ENCODE peak calls at places on chromosomes 1 and 21, in ten cellular contexts. R is Peyer's patch, P is OCI-LY7, J is psoas muscle, X is stomach, O is hepatocyte, C is ovary, V is body of pancreas, B is kidney, I is esophagus squamous epithelium. H is an unnamed sample. For H3K4me1, the result is how much of the 10 kb centered on the place peaks cover.

GRCh38 chr1:31800677-31800967 is 15.2 kb downstream of the SPOCD1 start:
- DNase-seq in R (no peak), P (no peak), J (no peak), X (no peak), O (no peak), C (no peak), V (no peak), B (no peak), I (no peak), H (no peak)

GRCh38 chr1:161176468-161177111 is 717 bp downstream of the B4GALT3 start:
- DNase-seq in R (no peak), P (peak), J (no peak), X (no peak), O (no peak), C (no peak), V (no peak), B (peak), I (no peak), H (no peak)

GRCh38 chr1:233603366-233603927 is 10.5 kb upstream of the KCNK1 start:
- DNase-seq in R (no peak), P (no peak), J (no peak), X (no peak), O (no peak), C (no peak), V (no peak), B (no peak), I (no peak), H (no peak)

GRCh38 chr1:60989745-60990718 is 92.3 kb upstream of the NFIA start:
- DNase-seq in R (no peak), P (no peak), J (peak), X (no peak), O (peak), C (peak), V (peak), B (peak), I (no peak), H (no peak)

GRCh38 chr1:76250317-76250716 is 175.8 kb downstream of the ST6GALNAC3 start:
- DNase-seq in R (no peak), P (no peak), J (no peak), X (no peak), O (no peak), C (no peak), V (no peak), B (no peak), I (no peak), H (no peak)

GRCh38 chr1:229148041-229148671 is 122.8 kb upstream of the RAB4A start:
- DNase-seq in R (peak), P (no peak), J (no peak), X (peak), O (peak), C (peak), V (peak), B (no peak), I (no peak), H (no peak)

GRCh38 chr1:37480581-37481288 is 6.4 kb downstream of the ZC3H12A start:
- DNase-seq in R (no peak), P (no peak), J (no peak), X (no peak), O (no peak), C (no peak), V (no peak), B (no peak), I (no peak), H (no peak)

GRCh38 chr1:117788014-117788413 is 141.4 kb downstream of the GDAP2 start:
- DNase-seq in R (no peak), P (no peak), J (no peak), X (no peak), O (no peak), C (no peak), V (no peak), B (no peak), I (no peak), H (no peak)

GRCh38 chr21:43361493-43362296 is 65.2 kb downstream of the SIK1 start:
- DNase-seq in R (peak), P (peak), J (peak), X (no peak), O (peak), C (no peak), V (no peak), B (peak), I (no peak), H (no peak)

GRCh38 chr1:47407481-47407880 is 8.6 kb upstream of the FOXE3 start:
- DNase-seq in R (no peak), P (no peak), J (no peak), X (no peak), O (no peak), C (no peak), V (no peak), B (no peak), I (no peak), H (no peak)

GRCh38 chr1:208029381-208030319 is 118.7 kb upstream of the CD34 start:
- DNase-seq in R (no peak), P (no peak), J (no peak), X (no peak), O (no peak), C (peak), V (no peak), B (peak), I (no peak), H (no peak)

GRCh38 chr1:230863449-230863848 is 4.9 kb downstream of the C1orf198 start:
- DNase-seq in R (no peak), P (peak), J (peak), X (peak), O (peak), C (no peak), V (peak), B (peak), I (no peak), H (peak)

GRCh38 chr1:112715264-112716053 is at the start of gene PPM1J:
- DNase-seq in R (peak), P (peak), J (peak), X (peak), O (peak), C (peak), V (peak), B (peak), I (peak), H (peak)

GRCh38 chr1:75908717-75909152 is 23.5 kb downstream of the ASB17 start:
- DNase-seq in R (no peak), P (peak), J (no peak), X (no peak), O (peak), C (no peak), V (no peak), B (no peak), I (no peak), H (no peak)

GRCh38 chr1:41547781-41548560 is 63.5 kb upstream of the EDN2 start:
- DNase-seq in R (peak), P (no peak), J (no peak), X (no peak), O (no peak), C (no peak), V (no peak), B (no peak), I (no peak), H (no peak)

GRCh38 chr1:2801535-2802291 is at the start of gene TTC34:
- DNase-seq in R (peak), P (peak), J (peak), X (peak), O (no peak), C (no peak), V (peak), B (peak), I (no peak), H (peak)

GRCh38 chr1:3369437-3370076 is 84.9 kb upstream of the ARHGEF16 start:
- DNase-seq in R (no peak), P (no peak), J (peak), X (peak), O (peak), C (peak), V (no peak), B (no peak), I (no peak), H (no peak)

GRCh38 chr1:178134061-178134460 is 40.2 kb downstream of the RASAL2 start:
- DNase-seq in R (no peak), P (no peak), J (no peak), X (no peak), O (no peak), C (no peak), V (no peak), B (no peak), I (no peak), H (no peak)

GRCh38 chr1:63643926-63644325 is 50.7 kb downstream of the PGM1 start:
- DNase-seq in R (no peak), P (no peak), J (peak), X (peak), O (no peak), C (no peak), V (peak), B (no peak), I (no peak), H (no peak)

GRCh38 chr1:197151185-197151584 is 4.7 kb upstream of the ASPM start:
- DNase-seq in R (no peak), P (no peak), J (no peak), X (no peak), O (no peak), C (no peak), V (no peak), B (no peak), I (no peak), H (no peak)

GRCh38 chr1:151472852-151473731 is 13.8 kb upstream of the POGZ start:
- DNase-seq in R (peak), P (no peak), J (peak), X (peak), O (peak), C (peak), V (peak), B (peak), I (no peak), H (peak)

GRCh38 chr1:28328228-28328648 is 602 bp upstream of the MED18 start:
- DNase-seq in R (no peak), P (no peak), J (no peak), X (no peak), O (no peak), C (peak), V (peak), B (no peak), I (no peak), H (no peak)

GRCh38 chr1:109782927-109783326 is 19.2 kb upstream of the EPS8L3 start:
- DNase-seq in R (peak), P (no peak), J (no peak), X (no peak), O (no peak), C (no peak), V (no peak), B (peak), I (no peak), H (peak)

GRCh38 chr1:40926441-40926840 is 53.1 kb upstream of the CTPS1 start:
- DNase-seq in R (no peak), P (no peak), J (no peak), X (no peak), O (no peak), C (no peak), V (no peak), B (no peak), I (no peak), H (no peak)

GRCh38 chr1:204199579-204199978 is 3.3 kb upstream of the KISS1 start:
- DNase-seq in R (no peak), P (no peak), J (no peak), X (no peak), O (no peak), C (no peak), V (no peak), B (no peak), I (no peak), H (no peak)

GRCh38 chr21:39326607-39327307 is 13.3 kb upstream of the BRWD1 start:
- DNase-seq in R (no peak), P (no peak), J (no peak), X (no peak), O (no peak), C (no peak), V (no peak), B (no peak), I (no peak), H (no peak)

GRCh38 chr1:85463666-85464496 is 1.1 kb downstream of the DDAH1 start:
- DNase-seq in R (no peak), P (no peak), J (no peak), X (no peak), O (no peak), C (peak), V (no peak), B (peak), I (no peak), H (no peak)

GRCh38 chr21:45330075-45330781 is 42.5 kb upstream of the POFUT2 start:
- DNase-seq in R (peak), P (no peak), J (peak), X (no peak), O (peak), C (peak), V (peak), B (peak), I (no peak), H (peak)

GRCh38 chr1:73781257-73781656 is 416.7 kb downstream of the LRRIQ3 start:
- DNase-seq in R (no peak), P (no peak), J (no peak), X (no peak), O (peak), C (no peak), V (no peak), B (no peak), I (no peak), H (no peak)

GRCh38 chr1:6358757-6359567 is 34.6 kb downstream of the ACOT7 start:
- DNase-seq in R (peak), P (peak), J (no peak), X (no peak), O (peak), C (peak), V (peak), B (peak), I (no peak), H (peak)

GRCh38 chr1:6360517-6360916 is 33.0 kb downstream of the ACOT7 start:
- DNase-seq in R (peak), P (no peak), J (no peak), X (no peak), O (peak), C (no peak), V (no peak), B (no peak), I (no peak), H (no peak)

GRCh38 chr1:6361124-6361775 is 32.3 kb downstream of the ACOT7 start:
- DNase-seq in R (no peak), P (no peak), J (no peak), X (no peak), O (no peak), C (no peak), V (no peak), B (no peak), I (no peak), H (no peak)

GRCh38 chr1:6358144-6358624 is 35.4 kb downstream of the ACOT7 start:
- DNase-seq in R (no peak), P (no peak), J (no peak), X (no peak), O (peak), C (no peak), V (no peak), B (no peak), I (no peak), H (no peak)

GRCh38 chr1:6359568-6360496 is 33.7 kb downstream of the ACOT7 start:
- DNase-seq in R (peak), P (peak), J (peak), X (peak), O (peak), C (peak), V (peak), B (peak), I (no peak), H (peak)
- TF ChIP-seq CTCF in R (no peak), P (no peak), J (no peak), X (no peak), O (peak), C (no peak), V (no peak), B (no peak), I (no peak), H (no peak)

DNA sequence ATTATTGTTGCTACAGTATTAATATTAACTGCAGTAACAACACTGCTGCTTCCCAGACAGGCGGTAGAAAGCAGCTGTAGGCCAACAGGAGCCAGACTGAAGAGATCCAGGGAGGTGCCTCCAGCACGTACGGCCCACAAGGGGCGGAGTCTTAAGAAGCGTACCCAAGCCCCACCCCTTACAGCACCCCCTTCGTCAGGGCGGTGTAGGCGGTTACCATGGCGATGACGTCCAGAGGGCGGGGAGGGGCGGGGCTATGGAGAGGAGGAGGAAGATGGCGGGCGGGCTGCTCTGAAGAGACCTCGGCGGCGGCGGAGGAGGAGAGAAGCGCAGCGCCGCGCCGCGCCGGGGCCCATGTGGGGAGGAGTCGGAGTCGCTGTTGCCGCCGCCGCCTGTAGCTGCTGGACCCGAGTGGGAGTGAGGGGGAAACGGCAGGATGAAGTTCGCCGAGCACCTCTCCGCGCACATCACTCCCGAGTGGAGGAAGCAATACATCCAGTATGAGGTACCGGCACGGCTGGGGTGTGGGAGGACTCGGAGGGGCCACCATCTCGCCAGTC is at the start of gene XPR1:
- DNase-seq in R (peak), P (peak), J (peak), X (peak), O (peak), C (peak), V (peak), B (peak), I (peak), H (peak)
- H3K27ac ChIP-seq in R (peak), P (peak), J (peak), X (peak), O (peak), C (peak), V (peak), B (peak), I (peak), H (peak)

GRCh38 chr1:92968138-92969032 is 7.1 kb upstream of the DIPK1A start:
- DNase-seq in R (no peak), P (peak), J (no peak), X (no peak), O (no peak), C (no peak), V (no peak), B (no peak), I (no peak), H (no peak)

GRCh38 chr1:92960395-92961130 is 699 bp downstream of the DIPK1A start:
- DNase-seq in R (peak), P (peak), J (peak), X (peak), O (peak), C (peak), V (peak), B (peak), I (no peak), H (peak)

GRCh38 chr1:92961131-92961895 is at the start of gene DIPK1A:
- DNase-seq in R (peak), P (peak), J (peak), X (peak), O (peak), C (peak), V (peak), B (peak), I (peak), H (peak)

GRCh38 chr1:92961896-92962752 is 862 bp upstream of the DIPK1A start:
- DNase-seq in R (peak), P (peak), J (no peak), X (peak), O (peak), C (peak), V (peak), B (peak), I (no peak), H (no peak)

DNA sequence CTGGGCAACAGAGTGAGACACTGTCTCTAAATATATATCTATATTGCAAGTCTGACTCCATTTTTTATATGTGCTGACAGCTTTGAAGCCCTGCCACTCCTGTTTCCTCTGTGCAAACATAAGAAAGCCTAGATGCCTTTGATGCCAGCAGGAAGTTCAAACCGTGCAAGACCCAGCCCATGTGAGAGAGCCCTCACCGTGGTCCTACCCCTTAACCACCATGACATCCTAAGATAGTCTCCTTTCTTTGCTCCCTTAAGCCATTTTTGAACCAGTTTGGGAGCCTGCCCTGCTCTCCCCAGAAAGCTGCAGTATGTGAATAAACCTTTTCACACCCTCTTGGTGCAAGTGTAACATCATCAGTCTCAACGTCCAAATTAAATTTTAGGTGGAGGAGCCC is 3.7 kb upstream of the DIPK1A start:
- DNase-seq in R (no peak), P (peak), J (no peak), X (no peak), O (no peak), C (no peak), V (no peak), B (no peak), I (no peak), H (no peak)
- H3K4me1 ChIP-seq in R (under half), P (half or more), J (under half), X (under half), O (under half), C (under half), V (under half), B (under half), I (under half), H (under half)

DNA sequence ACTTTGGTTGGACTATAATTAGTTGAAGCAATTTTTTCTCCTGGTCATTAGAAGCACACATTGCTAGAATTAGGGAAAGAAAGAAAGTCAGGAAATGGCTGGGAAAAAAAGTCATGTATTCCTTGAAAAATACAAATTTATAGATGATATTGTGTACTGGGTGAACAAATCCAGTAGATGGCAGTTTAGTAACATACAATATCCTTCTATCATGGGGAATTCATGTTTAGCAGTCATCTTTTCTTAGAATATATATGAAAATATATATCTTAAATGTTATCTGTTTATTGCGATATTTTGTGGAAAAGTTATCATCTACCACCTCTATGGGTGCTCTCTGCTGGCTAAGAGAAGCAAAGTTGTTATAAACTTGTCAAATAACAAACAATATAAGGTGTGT is 13.1 kb upstream of the ZRANB2 start:
- DNase-seq in R (no peak), P (no peak), J (no peak), X (no peak), O (no peak), C (no peak), V (no peak), B (no peak), I (no peak), H (no peak)
- TF ChIP-seq CTCF in R (no peak), P (peak), J (peak), X (no peak), O (peak), C (no peak), V (no peak), B (no peak), I (peak), H (peak)

GRCh38 chr1:17452686-17453085 is 13.2 kb upstream of the RCC2 start:
- DNase-seq in R (no peak), P (peak), J (no peak), X (no peak), O (no peak), C (no peak), V (no peak), B (no peak), I (no peak), H (no peak)

DNA sequence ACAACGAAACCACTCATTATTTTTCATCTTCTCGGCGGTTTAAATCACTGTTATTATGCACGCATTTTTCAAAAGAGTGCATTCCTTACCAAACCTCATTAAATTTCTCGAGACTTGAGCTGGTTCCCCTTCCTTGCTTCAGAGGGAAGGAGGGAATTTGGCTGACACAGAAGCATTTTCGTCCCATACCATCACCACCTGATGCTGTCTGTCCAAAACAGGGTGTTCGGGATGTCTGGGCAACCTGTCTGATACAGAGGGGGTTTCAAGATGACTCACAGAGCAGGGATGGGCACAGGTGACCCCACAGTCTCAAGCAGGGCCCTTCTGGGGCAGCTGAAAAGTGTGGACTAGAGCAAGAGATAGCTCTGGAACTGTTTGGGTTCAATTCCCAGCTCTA is 12.3 kb upstream of the RCC2 start:
- DNase-seq in R (no peak), P (no peak), J (no peak), X (no peak), O (no peak), C (no peak), V (no peak), B (peak), I (no peak), H (no peak)
- H3K27ac ChIP-seq in R (no peak), P (no peak), J (no peak), X (no peak), O (no peak), C (no peak), V (no peak), B (no peak), I (no peak), H (no peak)

GRCh38 chr21:33973268-33973667 is 57.7 kb upstream of the ATP5PO start:
- DNase-seq in R (no peak), P (no peak), J (no peak), X (no peak), O (no peak), C (no peak), V (no peak), B (no peak), I (no peak), H (no peak)

GRCh38 chr21:33974513-33975468 is 59.2 kb upstream of the ATP5PO start:
- DNase-seq in R (no peak), P (no peak), J (no peak), X (no peak), O (no peak), C (no peak), V (no peak), B (no peak), I (no peak), H (no peak)

GRCh38 chr21:33971492-33972013 is 55.9 kb upstream of the ATP5PO start:
- DNase-seq in R (no peak), P (no peak), J (no peak), X (no peak), O (peak), C (no peak), V (no peak), B (no peak), I (no peak), H (no peak)

GRCh38 chr21:33969600-33969999 is 54.0 kb upstream of the ATP5PO start:
- DNase-seq in R (no peak), P (no peak), J (no peak), X (no peak), O (no peak), C (no peak), V (no peak), B (no peak), I (no peak), H (no peak)

GRCh38 chr21:33972539-33972938 is 56.9 kb upstream of the ATP5PO start:
- DNase-seq in R (no peak), P (no peak), J (no peak), X (no peak), O (no peak), C (no peak), V (no peak), B (no peak), I (no peak), H (no peak)
- H3K4me1 ChIP-seq in R (half or more), P (under half), J (under half), X (under half), O (under half), C (under half), V (under half), B (under half), I (under half), H (under half)

H was measured in lower lobe of right lung.